ENCODE peak calls at places on chromosomes 7 and 10, in nine cellular contexts. M, S, X, L, J, C, P, Y and V are unnamed samples.

GRCh38 chr10:34907743-34908425 is 92.8 kb upstream of the PARD3 start:
- DNase-seq in P (no peak), J (no peak), X (no peak), M (no peak), S (no peak), C (no peak), L (no peak), Y (no peak), V (no peak)

GRCh38 chr10:119538632-119539358 is 3.7 kb downstream of the RGS10 start:
- DNase-seq in Y (no peak), L (no peak), J (peak; percentile 35), P (peak; percentile 31), S (no peak), X (no peak), M (no peak), C (no peak), V (peak; percentile 43)

GRCh38 chr10:64507869-64508609 is 986.8 kb downstream of the REEP3 start:
- DNase-seq in P (no peak), M (no peak), S (peak; percentile 69), X (no peak), J (peak; percentile 34), Y (no peak), L (no peak), C (no peak), V (no peak)

GRCh38 chr7:1883031-1883761 is 213.1 kb downstream of the ELFN1 start:
- DNase-seq in M (no peak), P (peak; percentile 88), Y (no peak), J (peak; percentile 61), C (no peak), L (no peak), S (peak; percentile 66), X (peak; percentile 65), V (no peak)

GRCh38 chr10:11863353-11864105 is 40.4 kb downstream of the PROSER2 start:
- DNase-seq in Y (peak; percentile 19), C (peak; percentile 19), J (no peak), P (no peak), X (no peak), M (no peak), L (no peak), S (no peak), V (no peak)

GRCh38 chr7:130258494-130259078 is 8.1 kb upstream of the CPA2 start:
- DNase-seq in Y (no peak), J (no peak), L (no peak), M (no peak), S (no peak), C (no peak), X (no peak), P (no peak), V (no peak)

GRCh38 chr10:7417103-7417623 is 6.3 kb upstream of the SFMBT2 start:
- DNase-seq in S (peak; percentile 59), Y (no peak), C (no peak), L (no peak), J (no peak), M (no peak), X (peak; percentile 83), P (peak; percentile 40), V (no peak)

GRCh38 chr10:80567292-80567691 is 29.6 kb downstream of the SH2D4B start:
- DNase-seq in J (no peak), C (no peak), P (no peak), S (no peak), Y (no peak), L (no peak), X (no peak), M (no peak), V (no peak)

GRCh38 chr7:42107484-42107883 is 129.5 kb downstream of the GLI3 start:
- DNase-seq in M (no peak), C (no peak), Y (no peak), X (peak; percentile 32), S (peak; percentile 76), J (no peak), P (peak; percentile 88), L (no peak), V (no peak)

GRCh38 chr10:48493083-48493871 is 111.6 kb downstream of the ARHGAP22 start:
- DNase-seq in Y (peak; percentile 74), C (peak; percentile 21), X (no peak), J (no peak), M (peak; percentile 71), P (no peak), L (peak; percentile 54), S (no peak), V (no peak)

GRCh38 chr7:18420758-18421157 is 74.8 kb upstream of the HDAC9 start:
- DNase-seq in M (no peak), S (no peak), C (no peak), J (no peak), X (peak; percentile 24), L (no peak), Y (no peak), P (no peak), V (peak; percentile 12)

GRCh38 chr10:110357252-110357780 is 52.6 kb upstream of the SMNDC1 start:
- DNase-seq in Y (no peak), P (peak; percentile 61), S (peak; percentile 91), X (peak; percentile 97), L (no peak), C (no peak), J (no peak), M (no peak), V (no peak)

GRCh38 chr10:1187151-1187854 is 131.1 kb downstream of the WDR37 start:
- DNase-seq in P (no peak), J (no peak), C (no peak), M (peak; percentile 47), Y (peak; percentile 58), X (no peak), S (no peak), L (no peak), V (no peak)

GRCh38 chr7:152673902-152674301 is 2.0 kb downstream of the XRCC2 start:
- DNase-seq in P (peak; percentile 53), Y (no peak), S (no peak), X (peak; percentile 48), L (no peak), M (no peak), J (no peak), C (no peak), V (no peak)

GRCh38 chr7:27678617-27679260 is 16.1 kb upstream of the HIBADH start:
- DNase-seq in P (peak; percentile 28), X (peak; percentile 19), J (no peak), C (no peak), S (no peak), M (no peak), Y (no peak), L (no peak), V (no peak)

GRCh38 chr10:88039496-88040200 is 176.2 kb downstream of the PTEN start:
- DNase-seq in J (no peak), P (no peak), M (no peak), X (no peak), S (peak; percentile 72), Y (no peak), C (no peak), L (no peak), V (no peak)

GRCh38 chr10:24826022-24826421 is 102.3 kb upstream of the ARHGAP21 start:
- DNase-seq in C (no peak), L (no peak), M (no peak), X (peak; percentile 87), P (peak; percentile 48), Y (no peak), J (no peak), S (peak; percentile 86), V (no peak)

DNA sequence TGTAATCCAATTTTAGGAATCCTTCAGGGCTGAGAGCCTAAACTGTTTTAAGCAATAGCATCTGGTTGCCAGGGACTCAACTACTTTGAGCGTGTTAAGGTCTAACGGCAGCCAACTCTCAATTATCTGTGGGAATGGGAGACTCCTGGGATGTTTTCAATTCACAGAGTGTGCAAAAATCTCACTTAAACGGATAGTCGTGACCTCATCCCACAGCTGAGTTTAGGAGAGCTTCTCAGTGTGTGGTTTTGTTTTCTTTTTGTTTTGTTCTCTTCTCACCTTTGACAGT is 291.8 kb downstream of the AUTS2 start:
- DNase-seq in L (no peak), J (no peak), Y (no peak), S (no peak), P (no peak), M (no peak), C (no peak), X (no peak), V (no peak)
- H3K4me3 ChIP-seq in L (peak overlapping the region; percentile 2), J (no peak overlapping the region), Y (no peak overlapping the region), S (no peak overlapping the region), P (no peak overlapping the region), M (no peak overlapping the region), C (no peak overlapping the region), X (no peak overlapping the region), V (no peak overlapping the region)

GRCh38 chr7:25179771-25180591 is 48.3 kb downstream of the NPVF start:
- DNase-seq in J (peak; percentile 99), X (peak; percentile 78), S (peak; percentile 90), M (peak; percentile 95), Y (peak; percentile 97), P (peak; percentile 77), C (peak; percentile 97), L (peak; percentile 93), V (peak; percentile 94)
- H3K27ac ChIP-seq in J (peak overlapping the region; percentile 69), X (no peak overlapping the region), S (peak overlapping the region; percentile 94), M (peak overlapping the region; percentile 86), Y (peak overlapping the region; percentile 88), P (no peak overlapping the region), C (peak overlapping the region; percentile 95), L (peak overlapping the region; percentile 79), V (peak overlapping the region; percentile 63)

DNA sequence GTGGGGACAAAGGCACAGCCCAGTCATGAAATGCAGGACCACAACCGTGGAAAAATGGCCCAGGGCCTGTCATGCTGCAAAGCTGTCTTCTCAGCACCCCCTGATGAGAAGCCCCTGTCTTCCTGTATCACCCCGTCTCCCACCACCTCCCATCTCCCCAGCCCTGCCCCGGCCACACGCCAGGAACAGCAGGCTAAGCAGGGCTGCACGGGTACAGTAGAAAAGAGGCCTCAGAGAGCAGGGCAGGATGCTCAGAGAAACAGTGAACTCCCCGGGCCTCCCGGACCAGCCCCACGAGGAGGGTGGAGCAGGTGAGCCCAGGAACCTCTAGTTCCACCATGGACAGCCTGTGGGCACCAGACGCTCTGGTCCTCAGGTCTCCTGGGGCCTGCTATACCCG is 77.7 kb downstream of the FAM53B start:
- DNase-seq in P (no peak), X (no peak), L (no peak), M (no peak), S (no peak), Y (no peak), J (no peak), C (no peak), V (no peak)
- H3K36me3 ChIP-seq in P (no peaks in the 10 kb centered on the region), X (no peaks in the 10 kb centered on the region), L (peaks cover 6% of the 10 kb centered on the region), M (no peaks in the 10 kb centered on the region), S (no peaks in the 10 kb centered on the region), Y (peaks cover 10% of the 10 kb centered on the region), J (peaks cover 13% of the 10 kb centered on the region), C (peaks cover 47% of the 10 kb centered on the region), V (peaks cover 6% of the 10 kb centered on the region)

GRCh38 chr7:30751257-30751650 is 681 bp upstream of the INMT start:
- DNase-seq in X (no peak), S (no peak), L (no peak), Y (no peak), M (no peak), P (no peak), J (no peak), C (no peak), V (no peak)
- H3K4me3 ChIP-seq in X (no peak overlapping the region), S (no peak overlapping the region), L (peak overlapping the region; percentile 67), Y (peak overlapping the region; percentile 62), M (peak overlapping the region; percentile 55), P (no peak overlapping the region), J (no peak overlapping the region), C (no peak overlapping the region), V (no peak overlapping the region)

GRCh38 chr10:20084451-20084850 is 268.2 kb downstream of the PLXDC2 start:
- DNase-seq in S (no peak), C (no peak), L (no peak), X (no peak), Y (no peak), M (no peak), P (no peak), J (no peak), V (no peak)
- H3K27ac ChIP-seq in S (no peak overlapping the region), C (no peak overlapping the region), L (peak overlapping the region; percentile 18), X (no peak overlapping the region), Y (no peak overlapping the region), M (no peak overlapping the region), P (no peak overlapping the region), J (no peak overlapping the region), V (no peak overlapping the region)